ENCODE peak calls at places on chromosomes 7 and 10, in ten cellular contexts. D is foreskin fibroblast, P is neural crest cell, I is GM10248, C is epithelial cell of esophagus, H is nephron progenitor cell, F is left ventricle myocardium inferior, U is ovary, N is cardiac muscle cell, Y is progenitor cell of endocrine pancreas. Z is an unnamed sample.

GRCh38 chr10:77179015-77179695 is 458.5 kb downstream of the KCNMA1 start:
- DNase-seq in D (peak; percentile 90), P (no peak), I (no peak), C (peak; percentile 85), H (no peak), F (no peak), U (peak; percentile 74), N (no peak), Y (no peak), Z (peak; percentile 76)

GRCh38 chr10:35821339-35821911 is 179.3 kb upstream of the FZD8 start:
- DNase-seq in D (no peak), P (no peak), I (no peak), C (peak; percentile 63), H (no peak), F (no peak), U (no peak), N (no peak), Y (no peak), Z (peak; percentile 58)

GRCh38 chr10:130771491-130771890 is 540.0 kb downstream of the TCERG1L start:
- DNase-seq in D (no peak), P (no peak), I (no peak), C (no peak), H (no peak), F (no peak), U (no peak), N (no peak), Y (no peak), Z (no peak)

GRCh38 chr7:139168480-139168879 is 59.0 kb upstream of the ZC3HAV1 start:
- DNase-seq in D (no peak), P (no peak), I (no peak), C (no peak), H (no peak), F (no peak), U (no peak), N (no peak), Y (no peak), Z (no peak)

GRCh38 chr7:113083132-113083833 is 3.3 kb downstream of the GPR85 start:
- DNase-seq in D (no peak), P (no peak), I (no peak), C (no peak), H (no peak), F (no peak), U (no peak), N (no peak), Y (no peak), Z (no peak)

GRCh38 chr10:122149138-122149606 is 121.9 kb upstream of the BTBD16 start:
- DNase-seq in D (no peak), P (no peak), I (no peak), C (no peak), H (no peak), F (peak; percentile 85), U (peak; percentile 34), N (peak; percentile 52), Y (no peak), Z (no peak)

GRCh38 chr7:1127001-1127400 is 33.0 kb downstream of the ZFAND2A start:
- DNase-seq in D (no peak), P (no peak), I (no peak), C (no peak), H (no peak), F (no peak), U (no peak), N (no peak), Y (no peak), Z (no peak)

GRCh38 chr10:5960070-5960972 is 17.0 kb downstream of the IL15RA start:
- DNase-seq in D (no peak), P (no peak), I (no peak), C (no peak), H (no peak), F (no peak), U (peak; percentile 4), N (no peak), Y (no peak), Z (no peak)

GRCh38 chr7:66092654-66093053 is 17.0 kb downstream of the ASL start:
- DNase-seq in D (no peak), P (no peak), I (no peak), C (no peak), H (no peak), F (no peak), U (no peak), N (no peak), Y (no peak), Z (no peak)

GRCh38 chr7:24411226-24411625 is 127.2 kb downstream of the NPY start:
- DNase-seq in D (no peak), P (no peak), I (no peak), C (no peak), H (no peak), F (no peak), U (no peak), N (no peak), Y (no peak), Z (no peak)

GRCh38 chr7:24408798-24409428 is 124.9 kb downstream of the NPY start:
- DNase-seq in D (no peak), P (no peak), I (no peak), C (no peak), H (no peak), F (no peak), U (no peak), N (no peak), Y (no peak), Z (no peak)

GRCh38 chr7:24406818-24407226 is 122.8 kb downstream of the NPY start:
- DNase-seq in D (no peak), P (no peak), I (no peak), C (no peak), H (no peak), F (no peak), U (no peak), N (no peak), Y (no peak), Z (no peak)

GRCh38 chr7:24407965-24408364 is 124.0 kb downstream of the NPY start:
- DNase-seq in D (no peak), P (no peak), I (no peak), C (no peak), H (no peak), F (no peak), U (no peak), N (no peak), Y (no peak), Z (no peak)

GRCh38 chr7:24409429-24410024 is 125.5 kb downstream of the NPY start:
- DNase-seq in D (no peak), P (no peak), I (no peak), C (no peak), H (no peak), F (no peak), U (no peak), N (no peak), Y (no peak), Z (no peak)
- TF ChIP-seq CTCF in D (no peak), P (no peak), I (no peak), C (no peak), H (no peak), F (no peak), U (no peak), N (no peak), Y (no peak), Z (no peak)

GRCh38 chr7:17965600-17965999 is 25.3 kb upstream of the SNX13 start:
- DNase-seq in D (peak; percentile 69), P (no peak), I (no peak), C (peak; percentile 70), H (no peak), F (no peak), U (no peak), N (no peak), Y (no peak), Z (peak; percentile 88)

GRCh38 chr7:17976952-17977351 is 36.7 kb upstream of the SNX13 start:
- DNase-seq in D (no peak), P (no peak), I (no peak), C (no peak), H (no peak), F (no peak), U (no peak), N (no peak), Y (no peak), Z (no peak)

GRCh38 chr7:17968791-17969715 is 28.8 kb upstream of the SNX13 start:
- DNase-seq in D (no peak), P (no peak), I (no peak), C (no peak), H (no peak), F (no peak), U (no peak), N (no peak), Y (no peak), Z (no peak)

GRCh38 chr7:17966706-17967105 is 26.4 kb upstream of the SNX13 start:
- DNase-seq in D (no peak), P (no peak), I (no peak), C (no peak), H (no peak), F (no peak), U (no peak), N (no peak), Y (no peak), Z (no peak)

DNA sequence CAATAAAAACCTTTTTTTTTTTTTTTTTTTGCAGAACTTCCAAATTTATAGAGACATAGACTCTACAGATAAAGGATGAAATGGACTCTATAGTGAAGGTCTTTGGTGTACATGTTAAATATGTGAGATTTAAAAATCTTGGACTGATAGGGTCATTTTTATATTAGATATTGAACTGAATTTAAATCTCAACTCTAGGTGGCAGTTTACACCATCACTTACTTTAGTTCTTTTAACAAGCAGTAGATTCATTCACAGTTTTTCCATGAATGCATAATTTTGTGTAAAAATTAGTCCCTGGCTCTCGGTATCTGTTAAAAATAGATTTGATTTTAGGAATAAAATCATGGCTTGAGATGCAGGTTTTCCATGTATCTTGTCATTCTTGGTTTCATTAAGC is 31.1 kb upstream of the SNX13 start:
- DNase-seq in D (no peak), P (no peak), I (no peak), C (no peak), H (no peak), F (no peak), U (no peak), N (no peak), Y (no peak), Z (no peak)
- TF ChIP-seq CTCF in D (no peak), P (no peak), I (no peak), C (no peak), H (no peak), F (peak; percentile 48), U (no peak), N (peak; percentile 20), Y (no peak), Z (peak; percentile 41)

GRCh38 chr10:128147669-128148068 is 21.4 kb upstream of the MKI67 start:
- DNase-seq in D (peak; percentile 73), P (no peak), I (no peak), C (peak; percentile 93), H (no peak), F (no peak), U (no peak), N (no peak), Y (no peak), Z (peak; percentile 85)
- TF ChIP-seq CTCF in D (no peak), P (no peak), I (no peak), C (no peak), H (no peak), F (no peak), U (no peak), N (no peak), Y (no peak), Z (no peak)

GRCh38 chr7:148975896-148976295 is 52.4 kb downstream of the PDIA4 start:
- DNase-seq in D (no peak), P (no peak), I (no peak), C (no peak), H (no peak), F (no peak), U (no peak), N (no peak), Y (no peak), Z (no peak)
- TF ChIP-seq CTCF in D (no peak), P (no peak), I (no peak), C (no peak), H (no peak), F (no peak), U (no peak), N (no peak), Y (no peak), Z (no peak)

GRCh38 chr10:89853796-89854195 is 152.4 kb downstream of the KIF20B start:
- DNase-seq in D (no peak), P (peak; percentile 18), I (no peak), C (no peak), H (peak; percentile 35), F (no peak), U (no peak), N (no peak), Y (peak; percentile 31), Z (no peak)
- TF ChIP-seq CTCF in D (no peak), P (peak; percentile 56), I (no peak), C (no peak), H (peak; percentile 54), F (no peak), U (no peak), N (peak; percentile 46), Y (peak; percentile 61), Z (peak; percentile 8)